ENCODE peak calls at places on chromosomes 5 and 9, in nine cellular contexts. L is body of pancreas; A is CD8-positive, alpha-beta T cell; M is psoas muscle; G is brain microvascular endothelial cell; H is endothelial cell of umbilical vein; X is mammary epithelial cell; F is dorsolateral prefrontal cortex; J is heart left ventricle. E is an unnamed sample.

GRCh38 chr9:31542384-31543055 is 841.9 kb upstream of the ACO1 start:
- DNase-seq in L (peak), F (no peak), H (peak), A (no peak), J (no peak), G (peak), X (peak), M (peak), E (no peak)

GRCh38 chr9:12935714-12936113 is 160.9 kb downstream of the LURAP1L start:
- DNase-seq in M (no peak), F (no peak), H (peak), J (no peak), X (peak), L (no peak), G (peak), A (no peak), E (no peak)

GRCh38 chr5:62432618-62433064 is 20.1 kb downstream of the IPO11 start:
- DNase-seq in J (no peak), G (no peak), L (no peak), X (no peak), M (no peak), H (no peak), A (no peak), F (no peak), E (no peak)

GRCh38 chr5:31270396-31270795 is 76.9 kb downstream of the CDH6 start:
- DNase-seq in X (no peak), A (no peak), F (no peak), J (no peak), H (peak), M (no peak), L (no peak), G (no peak), E (no peak)

GRCh38 chr9:99040911-99041582 is 63.9 kb upstream of the TGFBR1 start:
- DNase-seq in H (no peak), G (peak), F (no peak), J (no peak), X (peak), L (no peak), A (no peak), M (no peak), E (no peak)

GRCh38 chr5:122469520-122469919 is 157.5 kb downstream of the SNCAIP start:
- DNase-seq in H (no peak), X (no peak), M (no peak), L (no peak), A (no peak), G (no peak), J (no peak), F (no peak), E (no peak)

GRCh38 chr5:145162641-145163040 is 672.5 kb downstream of the PRELID2 start:
- DNase-seq in M (no peak), G (no peak), J (no peak), H (no peak), L (no peak), A (no peak), X (no peak), F (no peak), E (no peak)

GRCh38 chr5:59042201-59042600 is 459.3 kb downstream of the RAB3C start:
- DNase-seq in F (no peak), H (peak), J (no peak), G (peak), M (no peak), X (peak), A (no peak), L (no peak), E (no peak)

GRCh38 chr5:55502759-55503158 is 32.0 kb downstream of the PLPP1 start:
- DNase-seq in H (no peak), L (no peak), F (no peak), X (no peak), G (no peak), A (no peak), M (no peak), J (no peak), E (no peak)

GRCh38 chr5:138850854-138851253 is 24.3 kb downstream of the LRRTM2 start:
- DNase-seq in M (no peak), A (no peak), H (peak), F (no peak), G (no peak), J (no peak), L (no peak), X (no peak), E (no peak)

GRCh38 chr5:170316933-170317332 is 19.4 kb upstream of the LCP2 start:
- DNase-seq in M (no peak), J (no peak), F (no peak), H (no peak), A (no peak), L (no peak), X (no peak), G (no peak), E (no peak)

GRCh38 chr5:176736271-176736965 is 73.9 kb upstream of the UNC5A start:
- DNase-seq in L (no peak), F (peak), J (no peak), M (no peak), H (no peak), A (no peak), G (no peak), X (no peak), E (no peak)

GRCh38 chr5:132557425-132557805 is 638 bp downstream of the RAD50 start:
- DNase-seq in L (peak), J (peak), X (peak), H (peak), A (peak), F (no peak), M (peak), G (peak), E (peak)

GRCh38 chr9:122807271-122807900 is 7.5 kb downstream of the OR1K1 start:
- DNase-seq in J (no peak), M (no peak), F (no peak), A (no peak), L (no peak), H (no peak), X (no peak), G (no peak), E (no peak)

GRCh38 chr9:22537721-22538120 is 91.1 kb downstream of the DMRTA1 start:
- DNase-seq in A (no peak), L (no peak), H (no peak), M (no peak), F (no peak), G (no peak), J (no peak), X (no peak), E (no peak)

GRCh38 chr5:51387854-51388320 is 4.6 kb downstream of the ISL1 start:
- DNase-seq in H (no peak), A (no peak), L (no peak), X (no peak), M (no peak), F (no peak), G (no peak), J (no peak), E (no peak)

GRCh38 chr5:122498163-122498562 is 186.1 kb downstream of the SNCAIP start:
- DNase-seq in H (no peak), X (no peak), G (peak), J (no peak), L (no peak), A (no peak), M (no peak), F (no peak), E (no peak)

GRCh38 chr5:135508496-135509005 is 27.2 kb downstream of the NEUROG1 start:
- DNase-seq in X (no peak), H (no peak), M (no peak), G (no peak), F (no peak), L (no peak), J (no peak), A (no peak), E (no peak)

GRCh38 chr5:7779019-7779662 is 71.8 kb downstream of the CFAP90 start:
- DNase-seq in G (no peak), M (no peak), X (no peak), F (no peak), J (no peak), L (no peak), H (no peak), A (no peak), E (no peak)

GRCh38 chr9:134546231-134546731 is 95.3 kb upstream of the COL5A1 start:
- DNase-seq in A (no peak), L (no peak), F (no peak), G (no peak), X (no peak), J (no peak), H (no peak), M (peak), E (no peak)

GRCh38 chr5:168086104-168086610 is 205.3 kb upstream of the WWC1 start:
- DNase-seq in H (no peak), M (no peak), G (no peak), J (no peak), X (peak), L (no peak), F (no peak), A (no peak), E (no peak)

GRCh38 chr5:33781286-33781685 is 110.5 kb downstream of the ADAMTS12 start:
- DNase-seq in H (no peak), M (no peak), L (no peak), X (peak), A (no peak), G (peak), F (no peak), J (no peak), E (no peak)

GRCh38 chr5:96023518-96023917 is 61.9 kb upstream of the ELL2 start:
- DNase-seq in H (peak), F (no peak), M (no peak), G (no peak), A (no peak), X (no peak), J (no peak), L (no peak), E (no peak)

GRCh38 chr5:145636396-145636795 is 198.7 kb downstream of the PRELID2 start:
- DNase-seq in J (no peak), X (no peak), F (no peak), L (no peak), H (no peak), A (no peak), G (no peak), M (no peak), E (no peak)

GRCh38 chr5:175711031-175711430 is 53.2 kb downstream of the HRH2 start:
- DNase-seq in H (no peak), J (no peak), X (no peak), G (no peak), A (no peak), L (no peak), M (no peak), F (peak), E (no peak)

GRCh38 chr9:87950765-87951488 is 23.4 kb downstream of the CDK20 start:
- DNase-seq in H (peak), X (peak), M (no peak), A (no peak), G (peak), J (no peak), F (no peak), L (no peak), E (no peak)

GRCh38 chr9:128823903-128824406 is 5.6 kb downstream of the SPOUT1 start:
- DNase-seq in X (no peak), F (no peak), L (no peak), G (no peak), J (no peak), H (no peak), A (no peak), M (peak), E (peak)

GRCh38 chr9:126317513-126317912 is 9.1 kb upstream of the MVB12B start:
- DNase-seq in X (no peak), L (no peak), A (peak), F (no peak), G (no peak), J (no peak), H (peak), M (peak), E (no peak)

GRCh38 chr5:179345429-179346321 is at the start of gene ADAMTS2:
- DNase-seq in L (no peak), X (no peak), F (peak), H (no peak), J (peak), A (no peak), M (peak), G (peak), E (peak)

GRCh38 chr9:15246688-15247087 is 60.3 kb downstream of the TTC39B start:
- DNase-seq in F (no peak), G (peak), J (no peak), H (peak), M (no peak), A (no peak), L (no peak), X (peak), E (no peak)

GRCh38 chr5:68962632-68963484 is 131.0 kb upstream of the SLC30A5 start:
- DNase-seq in G (peak), L (peak), H (peak), X (peak), F (peak), A (no peak), J (peak), M (peak), E (peak)

GRCh38 chr5:81359108-81359507 is 34.8 kb downstream of the ACOT12 start:
- DNase-seq in G (no peak), A (no peak), H (no peak), X (no peak), L (no peak), F (no peak), M (no peak), J (no peak), E (no peak)

GRCh38 chr9:137397675-137398423 is 25.1 kb downstream of the EXD3 start:
- DNase-seq in J (no peak), H (no peak), X (no peak), G (no peak), A (no peak), F (no peak), L (no peak), M (peak), E (no peak)

GRCh38 chr9:4020038-4020746 is 279.7 kb downstream of the GLIS3 start:
- DNase-seq in A (no peak), H (no peak), F (no peak), M (no peak), G (no peak), L (no peak), J (no peak), X (no peak), E (no peak)

GRCh38 chr5:32687167-32687831 is 23.8 kb upstream of the NPR3 start:
- DNase-seq in J (peak), M (no peak), L (peak), H (no peak), A (no peak), X (no peak), G (no peak), F (no peak), E (peak)

GRCh38 chr9:32550046-32550608 is 2.0 kb upstream of the SMIM27 start:
- DNase-seq in H (peak), A (no peak), X (peak), J (no peak), L (no peak), F (no peak), M (no peak), G (peak), E (no peak)

GRCh38 chr5:148820778-148821395 is 5.5 kb upstream of the ADRB2 start:
- DNase-seq in X (peak), F (no peak), M (no peak), G (no peak), L (peak), J (no peak), A (no peak), H (peak), E (no peak)

GRCh38 chr5:148998174-148998797 is 64.6 kb downstream of the SH3TC2 start:
- DNase-seq in X (peak), G (peak), M (no peak), H (peak), L (peak), A (no peak), J (no peak), F (no peak), E (no peak)

GRCh38 chr5:141484499-141485304 is at the start of gene PCDHGC4:
- DNase-seq in J (no peak), G (no peak), F (peak), M (peak), A (no peak), H (peak), L (no peak), X (no peak), E (no peak)

GRCh38 chr9:14153310-14153720 is 160.6 kb downstream of the NFIB start:
- DNase-seq in M (no peak), L (no peak), F (no peak), H (peak), G (no peak), X (no peak), J (no peak), A (no peak), E (no peak)
- TF ChIP-seq CTCF in M (no peak), L (no peak), F (no peak), H (no peak), G (no peak), X (no peak), J (no peak), A (no peak), E (no peak)

GRCh38 chr5:1524799-1525623 is 1.3 kb upstream of the LPCAT1 start:
- DNase-seq in F (peak), G (no peak), A (no peak), J (peak), M (peak), L (peak), X (no peak), H (no peak), E (peak)
- H3K4me3 ChIP-seq in F (no peak), G (no peak), A (no peak), J (peak), M (no peak), L (no peak), X (no peak), H (no peak), E (no peak)

GRCh38 chr5:12360218-12360617 is 456.0 kb upstream of the CTNND2 start:
- DNase-seq in A (no peak), F (no peak), L (no peak), H (no peak), G (no peak), X (no peak), M (no peak), J (no peak), E (no peak)
- H3K27ac ChIP-seq in A (no peak), F (no peak), L (no peak), H (no peak), G (no peak), X (no peak), M (no peak), J (no peak), E (no peak)

GRCh38 chr5:157267766-157268480 is 2.0 kb downstream of the CYFIP2 start:
- DNase-seq in L (no peak), H (no peak), F (no peak), J (no peak), A (no peak), X (no peak), G (no peak), M (peak), E (no peak)
- TF ChIP-seq CTCF in L (no peak), H (no peak), F (no peak), J (peak), A (no peak), X (peak), G (peak), M (no peak), E (peak)

GRCh38 chr9:79858509-79858908 is 286.7 kb downstream of the TLE4 start:
- DNase-seq in X (peak), A (no peak), M (no peak), F (no peak), J (no peak), G (peak), H (peak), L (no peak), E (no peak)
- H3K4me3 ChIP-seq in X (no peak), A (no peak), M (no peak), F (peak), J (no peak), G (no peak), H (no peak), L (no peak), E (no peak)

DNA sequence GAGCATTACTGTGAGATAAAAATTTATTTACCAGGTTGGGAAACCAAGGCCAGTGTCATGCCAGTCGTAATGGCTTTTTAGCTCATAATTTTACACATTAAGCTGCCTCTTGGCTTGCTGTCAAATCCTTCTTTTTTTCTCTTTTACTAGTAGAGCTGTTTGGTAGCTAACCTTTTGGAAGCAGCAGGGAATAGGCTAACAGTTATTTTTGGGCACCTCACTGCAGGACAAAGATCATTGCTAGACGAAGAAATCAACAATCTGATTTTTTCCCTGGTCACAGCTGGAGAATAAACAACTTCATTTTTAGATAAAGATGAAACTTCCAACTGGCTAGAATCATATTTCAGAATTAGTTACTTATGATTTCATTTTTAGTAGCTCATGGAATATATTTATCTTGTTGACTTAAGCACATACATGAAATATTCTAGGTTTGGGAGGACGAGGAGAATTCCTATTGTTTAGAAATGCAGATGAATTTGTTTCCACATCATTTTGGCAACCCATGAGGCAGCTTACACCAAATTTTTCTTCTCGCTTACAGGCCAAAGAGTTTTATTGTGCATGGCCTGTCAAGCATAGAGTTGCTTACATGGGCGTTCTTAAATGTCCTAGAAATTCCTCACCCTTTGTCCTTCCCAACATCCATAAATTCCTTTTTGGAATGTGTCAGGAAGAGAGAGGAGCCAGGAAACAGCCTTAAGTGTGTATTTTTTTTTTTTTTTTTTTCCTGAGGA is 19.6 kb downstream of the TNC start:
- DNase-seq in G (no peak), M (no peak), J (no peak), L (no peak), X (no peak), A (no peak), F (no peak), H (no peak), E (no peak)
- H3K27ac ChIP-seq in G (no peak), M (no peak), J (no peak), L (no peak), X (no peak), A (no peak), F (no peak), H (no peak), E (no peak)

GRCh38 chr9:17839744-17840143 is 260.9 kb downstream of the SH3GL2 start:
- DNase-seq in L (no peak), M (no peak), X (no peak), H (no peak), J (no peak), G (no peak), A (no peak), F (no peak), E (no peak)

GRCh38 chr9:17832812-17833211 is 253.9 kb downstream of the SH3GL2 start:
- DNase-seq in A (no peak), J (no peak), H (no peak), G (no peak), F (no peak), X (no peak), M (no peak), L (no peak), E (no peak)

GRCh38 chr9:17843236-17843635 is 264.4 kb downstream of the SH3GL2 start:
- DNase-seq in L (no peak), M (no peak), X (no peak), G (no peak), J (no peak), A (no peak), F (no peak), H (no peak), E (no peak)

GRCh38 chr9:17833846-17834245 is 255.0 kb downstream of the SH3GL2 start:
- DNase-seq in X (no peak), A (no peak), M (no peak), F (no peak), G (no peak), H (no peak), J (no peak), L (no peak), E (no peak)

DNA sequence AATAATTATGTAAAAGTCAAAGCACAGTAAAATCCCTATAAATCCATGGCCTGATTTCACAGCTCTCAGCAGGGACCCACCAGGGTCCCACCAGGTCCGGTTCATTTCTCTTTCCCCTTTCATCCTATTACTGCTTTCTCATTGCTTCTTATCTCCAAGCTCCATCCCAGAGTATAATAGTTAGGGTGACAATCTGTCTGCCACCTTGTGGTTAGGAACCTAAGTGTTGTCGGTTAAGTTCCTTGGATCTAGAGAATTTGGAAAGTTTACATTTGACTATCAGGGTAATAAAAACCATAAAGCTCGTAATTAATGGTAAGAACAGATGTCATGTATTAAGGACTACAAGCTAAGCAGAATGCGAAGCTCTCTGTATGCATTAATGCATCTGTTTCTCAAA is 259.1 kb downstream of the SH3GL2 start:
- DNase-seq in H (no peak), A (no peak), J (no peak), X (no peak), G (no peak), M (no peak), L (no peak), F (no peak), E (no peak)
- TF ChIP-seq CTCF in H (no peak), A (no peak), J (no peak), X (peak), G (no peak), M (no peak), L (no peak), F (no peak), E (peak)

E was measured in right lobe of liver.